ENCODE peak calls at places on chromosomes 12 and 14, in seven cellular contexts. T is GM23338; M is psoas muscle; G is ascending aorta; X is CD8-positive, alpha-beta memory T cell; N is heart left ventricle; E is tibial nerve. W is an unnamed sample.

GRCh38 chr12:32561931-32562341 is 117.2 kb upstream of the DNM1L start:
- DNase-seq in T (no peak), E (no peak), X (no peak), M (no peak), N (no peak), G (no peak), W (no peak)

GRCh38 chr14:41615011-41615595 is 8.4 kb downstream of the LRFN5 start:
- DNase-seq in N (no peak), T (no peak), M (no peak), G (no peak), X (no peak), E (no peak), W (no peak)

GRCh38 chr14:71591929-71592328 is 340.3 kb upstream of the RGS6 start:
- DNase-seq in M (no peak), E (no peak), G (no peak), X (no peak), T (no peak), N (no peak), W (no peak)

GRCh38 chr12:94594443-94594825 is 55.9 kb downstream of the TMCC3 start:
- DNase-seq in M (no peak), X (no peak), N (no peak), E (no peak), T (no peak), G (no peak), W (no peak)

GRCh38 chr12:79251356-79251755 is 386.8 kb downstream of the SYT1 start:
- DNase-seq in N (no peak), E (no peak), M (no peak), G (no peak), X (no peak), T (no peak), W (no peak)

GRCh38 chr14:46250113-46250703 is 401.4 kb downstream of the RPL10L start:
- DNase-seq in T (peak; percentile 58), N (no peak), M (no peak), E (no peak), X (no peak), G (no peak), W (no peak)

GRCh38 chr12:120999191-121000120 is 16.8 kb downstream of the C12orf43 start:
- DNase-seq in X (no peak), M (no peak), N (no peak), G (no peak), E (no peak), T (peak; percentile 89), W (no peak)

GRCh38 chr12:28550757-28551381 is 360.6 kb downstream of the CCDC91 start:
- DNase-seq in T (no peak), E (no peak), X (no peak), N (no peak), G (no peak), M (no peak), W (no peak)

GRCh38 chr12:104656383-104656782 is 199.6 kb downstream of the CHST11 start:
- DNase-seq in X (no peak), E (no peak), N (no peak), G (no peak), M (no peak), T (no peak), W (no peak)

GRCh38 chr14:78131616-78132015 is 38.6 kb upstream of the NRXN3 start:
- DNase-seq in M (no peak), X (no peak), E (no peak), T (no peak), N (no peak), G (no peak), W (no peak)

GRCh38 chr12:71865166-71865713 is 25.7 kb downstream of the TBC1D15 start:
- DNase-seq in N (no peak), M (peak; percentile 17), G (no peak), X (no peak), T (no peak), E (no peak), W (no peak)

GRCh38 chr12:45122776-45123380 is 72.0 kb upstream of the DBX2 start:
- DNase-seq in E (no peak), G (no peak), M (no peak), X (no peak), T (peak; percentile 66), N (no peak), W (no peak)

GRCh38 chr12:128823216-128823915 is 392 bp downstream of the SLC15A4 start:
- DNase-seq in M (no peak), G (no peak), X (peak; percentile 26), E (no peak), T (peak; percentile 39), N (no peak), W (no peak)

GRCh38 chr12:76519538-76519937 is 40.0 kb downstream of the OSBPL8 start:
- DNase-seq in X (no peak), G (no peak), N (no peak), T (no peak), M (no peak), E (no peak), W (no peak)

GRCh38 chr14:38837333-38838048 is 265.5 kb downstream of the SEC23A start:
- DNase-seq in X (no peak), M (no peak), T (no peak), G (no peak), N (peak; percentile 50), E (no peak), W (no peak)

GRCh38 chr12:50620050-50620974 is 115.5 kb downstream of the DIP2B start:
- DNase-seq in N (no peak), G (peak; percentile 63), X (no peak), T (peak; percentile 46), M (no peak), E (no peak), W (no peak)

GRCh38 chr14:103110681-103111296 is 12.5 kb upstream of the TNFAIP2 start:
- DNase-seq in G (no peak), E (no peak), T (peak; percentile 60), N (no peak), M (peak; percentile 54), X (no peak), W (no peak)

DNA sequence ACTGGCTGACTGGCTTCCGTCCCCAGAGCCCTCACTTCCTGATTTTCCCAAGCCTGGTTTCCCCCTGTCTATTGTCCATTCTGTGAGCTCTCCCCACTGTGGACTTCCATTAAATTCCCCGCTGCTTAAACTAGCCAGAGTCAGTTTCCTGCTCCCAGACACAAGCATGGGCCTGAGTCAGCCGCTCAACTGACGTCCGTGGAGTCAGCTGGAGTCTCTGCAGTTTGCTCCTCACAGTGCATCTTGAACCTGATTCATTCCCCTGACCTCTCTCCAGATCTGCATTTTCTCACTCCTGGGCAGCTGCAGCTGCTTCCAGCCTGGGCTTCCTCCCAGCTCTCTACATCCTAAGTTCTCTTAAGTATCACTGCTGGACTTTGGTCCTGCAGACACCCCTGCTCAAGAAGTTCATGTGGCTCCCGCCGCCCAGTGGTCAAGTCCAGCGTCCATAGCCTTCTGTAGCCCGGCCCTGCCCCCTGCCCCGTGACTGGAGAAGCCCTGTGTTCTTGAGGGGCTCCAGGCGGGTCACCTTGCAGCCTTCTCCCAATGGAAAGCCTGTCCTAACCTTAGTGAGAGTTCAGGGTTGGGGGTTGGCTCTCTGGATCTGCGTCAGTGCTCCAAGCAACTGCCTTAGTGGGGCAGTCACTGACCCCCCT is 20.0 kb downstream of the NFKBIA start:
- DNase-seq in T (no peak), E (no peak), G (peak; percentile 84), X (no peak), M (peak; percentile 78), N (peak; percentile 80), W (peak; percentile 69)
- H3K27ac ChIP-seq in T (no peak overlapping the region), E (peak overlapping the region; percentile 71), G (peak overlapping the region; percentile 87), X (no peak overlapping the region), M (peak overlapping the region; percentile 98), N (peak overlapping the region; percentile 69), W (peak overlapping the region; percentile 83)

GRCh38 chr14:52071675-52072074 is 2.8 kb upstream of the NID2 start:
- DNase-seq in X (no peak), N (no peak), G (no peak), M (no peak), E (no peak), T (peak; percentile 64), W (no peak)

GRCh38 chr14:52067873-52068740 is 752 bp downstream of the NID2 start:
- DNase-seq in M (peak; percentile 32), G (no peak), N (peak; percentile 72), X (no peak), T (peak; percentile 66), E (no peak), W (no peak)

GRCh38 chr14:52072266-52072780 is 3.5 kb upstream of the NID2 start:
- DNase-seq in E (no peak), G (no peak), N (no peak), T (no peak), M (no peak), X (no peak), W (no peak)

GRCh38 chr14:52069617-52070431 is 965 bp upstream of the NID2 start:
- DNase-seq in X (no peak), M (peak; percentile 39), E (peak; percentile 23), T (peak; percentile 76), N (no peak), G (peak; percentile 73), W (peak; percentile 70)

DNA sequence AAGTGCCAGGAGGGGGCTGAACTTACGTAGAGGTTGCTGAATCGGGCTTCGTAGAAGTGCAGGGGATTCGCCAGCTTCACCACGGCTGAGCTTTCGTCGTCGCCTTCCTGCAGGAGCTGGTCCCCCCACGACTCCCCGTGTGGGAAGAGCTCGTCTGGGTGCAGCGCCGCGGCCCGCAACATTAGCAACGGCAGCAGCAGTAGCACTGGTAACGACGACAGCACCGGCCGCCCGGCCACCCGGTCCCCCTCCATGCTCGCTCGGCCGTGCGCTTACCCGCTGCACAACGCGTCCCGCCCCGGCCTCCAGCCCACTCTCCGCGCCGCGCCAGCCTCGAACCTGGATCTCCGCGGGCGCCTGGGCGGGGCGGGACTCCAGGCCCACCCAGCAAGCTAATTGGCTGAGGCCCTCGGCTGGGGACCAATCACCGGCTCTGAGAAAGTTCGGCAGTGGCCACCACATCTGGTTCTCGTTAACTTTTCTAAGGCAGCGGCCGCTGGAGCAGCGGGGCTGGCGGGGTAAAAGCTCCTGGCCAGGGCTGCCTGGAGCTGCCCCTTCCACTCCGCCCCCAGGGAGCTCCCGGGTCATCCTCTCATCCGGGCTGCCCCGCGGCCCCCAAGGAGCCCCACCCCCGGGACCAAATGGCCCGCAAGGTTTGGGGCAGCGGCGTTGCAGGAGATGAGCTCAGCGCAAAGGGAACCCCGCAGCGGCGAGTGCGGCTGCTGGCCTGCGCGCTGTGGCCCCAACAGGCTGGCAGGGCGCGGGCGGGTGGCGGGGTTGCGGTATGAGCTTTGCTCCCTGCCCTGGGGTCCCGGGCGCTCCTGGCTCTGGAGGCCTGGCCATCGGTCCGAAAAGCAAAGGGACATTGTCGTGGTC is at the start of gene NID2:
- DNase-seq in T (peak; percentile 95), G (peak; percentile 90), E (peak; percentile 83), X (peak; percentile 42), M (peak; percentile 87), N (peak; percentile 92), W (peak; percentile 93)
- H3K27ac ChIP-seq in T (no peak within 1 kb of the TSS), G (peak within 1 kb of the TSS; percentile 77), E (peak within 1 kb of the TSS; percentile 74), X (no peak within 1 kb of the TSS), M (peak within 1 kb of the TSS; percentile 28), N (peak within 1 kb of the TSS; percentile 51), W (peak within 1 kb of the TSS; percentile 78)

DNA sequence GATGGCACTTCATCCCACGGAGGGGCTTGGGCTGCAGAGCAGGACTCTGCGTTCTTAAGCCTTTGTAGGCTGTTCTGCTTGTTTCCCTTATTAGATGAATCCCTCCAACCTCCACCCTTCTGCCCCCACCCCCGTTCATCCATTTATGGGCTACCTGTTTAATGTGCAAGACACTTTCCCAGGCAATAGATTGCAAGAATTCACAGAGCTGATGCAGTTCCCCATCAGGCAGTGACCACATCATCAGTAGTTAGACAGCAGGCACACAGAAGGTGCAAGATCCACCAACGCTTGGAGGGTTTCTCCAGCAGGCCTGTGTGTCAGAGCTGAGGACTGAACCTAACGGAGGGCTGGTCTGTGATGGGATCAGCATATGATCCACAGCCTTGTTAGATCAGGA is 1.2 kb upstream of the C1R start:
- DNase-seq in G (peak; percentile 47), X (no peak), M (no peak), E (no peak), N (no peak), T (no peak), W (no peak)
- H3K27ac ChIP-seq in G (peak overlapping the region; percentile 77), X (no peak overlapping the region), M (no peak overlapping the region), E (peak overlapping the region; percentile 76), N (no peak overlapping the region), T (no peak overlapping the region), W (peak overlapping the region; percentile 87)

GRCh38 chr12:110741371-110741770 is 1.3 kb downstream of the PPP1CC start:
- DNase-seq in M (no peak), E (no peak), T (no peak), G (peak; percentile 47), X (no peak), N (no peak), W (no peak)
- H3K27ac ChIP-seq in M (peak overlapping the region; percentile 90), E (peak overlapping the region; percentile 96), T (no peak overlapping the region), G (no peak overlapping the region), X (peak overlapping the region; percentile 73), N (peak overlapping the region; percentile 95), W (no peak overlapping the region)

W was measured in tibial artery.